ENCODE peak calls at places on chromosome 19, in four cellular contexts. One of them, this sample, is unnamed.

GRCh38 chr19:51091895-51092873 is 9.5 kb upstream of the KLK14 start:
- DNase-seq in GM12865: no peak
- DNase-seq in activated CD8-positive, alpha-beta memory T cell treated with anti-CD3 and anti-CD28 coated beads for 1 hour: no peak
- DNase-seq in posterior vena cava: peak; percentile 16
- DNase-seq in this sample: no peak

GRCh38 chr19:11673608-11674041 is 65.1 kb downstream of the ZNF823 start:
- DNase-seq in GM12865: no peak
- DNase-seq in posterior vena cava: no peak
- DNase-seq in activated CD8-positive, alpha-beta memory T cell treated with anti-CD3 and anti-CD28 coated beads for 1 hour: no peak
- DNase-seq in this sample: no peak

GRCh38 chr19:8938576-8938975 is 71.6 kb downstream of the MUC16 start:
- DNase-seq in GM12865: no peak
- DNase-seq in posterior vena cava: no peak
- DNase-seq in activated CD8-positive, alpha-beta memory T cell treated with anti-CD3 and anti-CD28 coated beads for 1 hour: no peak
- DNase-seq in this sample: no peak

GRCh38 chr19:54653181-54653809 is 9.5 kb upstream of the LILRB4 start:
- DNase-seq in activated CD8-positive, alpha-beta memory T cell treated with anti-CD3 and anti-CD28 coated beads for 1 hour: no peak
- DNase-seq in posterior vena cava: no peak
- DNase-seq in GM12865: peak; percentile 60
- DNase-seq in this sample: no peak

GRCh38 chr19:1450735-1451669 is 1.1 kb downstream of the APC2 start:
- DNase-seq in posterior vena cava: no peak
- DNase-seq in GM12865: no peak
- DNase-seq in activated CD8-positive, alpha-beta memory T cell treated with anti-CD3 and anti-CD28 coated beads for 1 hour: no peak
- DNase-seq in this sample: no peak

GRCh38 chr19:10271543-10272086 is 695 bp downstream of the ICAM1 start:
- DNase-seq in posterior vena cava: no peak
- DNase-seq in activated CD8-positive, alpha-beta memory T cell treated with anti-CD3 and anti-CD28 coated beads for 1 hour: no peak
- DNase-seq in GM12865: peak; percentile 92
- DNase-seq in this sample: no peak

GRCh38 chr19:2087621-2088100 is 8.5 kb downstream of the MOB3A start:
- DNase-seq in GM12865: peak; percentile 86
- DNase-seq in posterior vena cava: no peak
- DNase-seq in activated CD8-positive, alpha-beta memory T cell treated with anti-CD3 and anti-CD28 coated beads for 1 hour: no peak
- DNase-seq in this sample: no peak

GRCh38 chr19:47210689-47211316 is 20.2 kb downstream of the BBC3 start:
- DNase-seq in activated CD8-positive, alpha-beta memory T cell treated with anti-CD3 and anti-CD28 coated beads for 1 hour: peak; percentile 59
- DNase-seq in GM12865: peak; percentile 86
- DNase-seq in posterior vena cava: no peak
- DNase-seq in this sample: no peak

GRCh38 chr19:5155586-5156210 is 184.9 kb downstream of the PTPRS start:
- DNase-seq in posterior vena cava: peak; percentile 69
- DNase-seq in activated CD8-positive, alpha-beta memory T cell treated with anti-CD3 and anti-CD28 coated beads for 1 hour: no peak
- DNase-seq in GM12865: no peak
- DNase-seq in this sample: no peak

GRCh38 chr19:39768334-39768733 is 10.3 kb upstream of the LEUTX start:
- DNase-seq in activated CD8-positive, alpha-beta memory T cell treated with anti-CD3 and anti-CD28 coated beads for 1 hour: no peak
- DNase-seq in posterior vena cava: no peak
- DNase-seq in GM12865: no peak
- DNase-seq in this sample: no peak

GRCh38 chr19:23946569-23946968 is 31.9 kb downstream of the ZNF726 start:
- DNase-seq in posterior vena cava: no peak
- DNase-seq in GM12865: no peak
- DNase-seq in activated CD8-positive, alpha-beta memory T cell treated with anti-CD3 and anti-CD28 coated beads for 1 hour: no peak
- DNase-seq in this sample: no peak

GRCh38 chr19:56864443-56865125 is 24.1 kb upstream of the PEG3 start:
- DNase-seq in activated CD8-positive, alpha-beta memory T cell treated with anti-CD3 and anti-CD28 coated beads for 1 hour: no peak
- DNase-seq in GM12865: no peak
- DNase-seq in posterior vena cava: no peak
- DNase-seq in this sample: peak; percentile 84

GRCh38 chr19:2021453-2022140 is 6.1 kb upstream of the BTBD2 start:
- DNase-seq in posterior vena cava: no peak
- DNase-seq in activated CD8-positive, alpha-beta memory T cell treated with anti-CD3 and anti-CD28 coated beads for 1 hour: no peak
- DNase-seq in GM12865: no peak
- DNase-seq in this sample: no peak

GRCh38 chr19:40279761-40280607 is 5.2 kb downstream of the AKT2 start:
- DNase-seq in posterior vena cava: peak; percentile 52
- DNase-seq in activated CD8-positive, alpha-beta memory T cell treated with anti-CD3 and anti-CD28 coated beads for 1 hour: no peak
- DNase-seq in GM12865: peak; percentile 26
- DNase-seq in this sample: no peak